ENCODE peak calls at places on chromosomes 11 and 22, in four cellular contexts. L is bronchial epithelial cell, V is HL-60, W is thoracic aorta. C is an unnamed sample.

GRCh38 chr22:44023404-44024287 is 456 bp upstream of the PARVB start:
- DNase-seq in L (no peak), V (no peak), W (no peak), C (peak; percentile 89)

GRCh38 chr11:8250446-8250845 is 13.2 kb downstream of the LMO1 start:
- DNase-seq in L (no peak), V (no peak), W (no peak), C (peak; percentile 65)

GRCh38 chr11:105132716-105133511 is 6.7 kb downstream of the CARD18 start:
- DNase-seq in L (peak; percentile 89), V (no peak), W (no peak), C (no peak)

GRCh38 chr22:32830473-32830872 is 29.0 kb downstream of the TIMP3 start:
- DNase-seq in L (no peak), V (no peak), W (no peak), C (peak; percentile 88)

GRCh38 chr11:72528121-72528520 is 93.8 kb upstream of the CLPB start:
- DNase-seq in L (no peak), V (no peak), W (no peak), C (no peak)

GRCh38 chr11:122746050-122746478 is 90.5 kb downstream of the UBASH3B start:
- DNase-seq in L (no peak), V (peak; percentile 85), W (no peak), C (no peak)

GRCh38 chr22:42436402-42436801 is 4.2 kb upstream of the NFAM1 start:
- DNase-seq in L (no peak), V (no peak), W (no peak), C (no peak)

GRCh38 chr22:41687901-41688364 is 734 bp downstream of the SNU13 start:
- DNase-seq in L (no peak), V (peak; percentile 45), W (no peak), C (peak; percentile 83)

GRCh38 chr11:67254768-67255167 is 11.5 kb upstream of the GRK2 start:
- DNase-seq in L (no peak), V (no peak), W (no peak), C (no peak)

GRCh38 chr22:38935023-38935422 is 22.4 kb upstream of the APOBEC3A start:
- DNase-seq in L (peak; percentile 50), V (no peak), W (no peak), C (no peak)

GRCh38 chr11:123183391-123184099 is 11.5 kb downstream of the CLMP start:
- DNase-seq in L (peak; percentile 60), V (no peak), W (no peak), C (no peak)

GRCh38 chr11:121429556-121429955 is 22.6 kb upstream of the SORL1 start:
- DNase-seq in L (no peak), V (no peak), W (no peak), C (no peak)

GRCh38 chr11:113779496-113779895 is at the start of gene CLDN25:
- DNase-seq in L (no peak), V (no peak), W (no peak), C (no peak)

GRCh38 chr11:113781682-113782081 is 2.1 kb downstream of the CLDN25 start:
- DNase-seq in L (peak; percentile 7), V (no peak), W (no peak), C (no peak)

GRCh38 chr11:113778111-113778910 is 1.3 kb upstream of the CLDN25 start:
- DNase-seq in L (peak; percentile 94), V (no peak), W (no peak), C (no peak)

GRCh38 chr11:113782134-113782533 is 2.5 kb downstream of the CLDN25 start:
- DNase-seq in L (no peak), V (no peak), W (no peak), C (no peak)
- H3K4me3 ChIP-seq in L (no peak overlapping the region), V (no peak overlapping the region), W (no peak overlapping the region), C (no peak overlapping the region)

GRCh38 chr11:124313849-124314248 is at the start of gene OR8D1:
- DNase-seq in L (no peak), V (no peak), W (no peak), C (no peak)

GRCh38 chr11:124311677-124312076 is 2.1 kb downstream of the OR8D1 start:
- DNase-seq in L (no peak), V (no peak), W (no peak), C (no peak)

GRCh38 chr11:124313131-124313530 is 618 bp downstream of the OR8D1 start:
- DNase-seq in L (no peak), V (no peak), W (no peak), C (no peak)

GRCh38 chr11:124310746-124311145 is 3.0 kb downstream of the OR8D1 start:
- DNase-seq in L (peak; percentile 4), V (no peak), W (no peak), C (no peak)

DNA sequence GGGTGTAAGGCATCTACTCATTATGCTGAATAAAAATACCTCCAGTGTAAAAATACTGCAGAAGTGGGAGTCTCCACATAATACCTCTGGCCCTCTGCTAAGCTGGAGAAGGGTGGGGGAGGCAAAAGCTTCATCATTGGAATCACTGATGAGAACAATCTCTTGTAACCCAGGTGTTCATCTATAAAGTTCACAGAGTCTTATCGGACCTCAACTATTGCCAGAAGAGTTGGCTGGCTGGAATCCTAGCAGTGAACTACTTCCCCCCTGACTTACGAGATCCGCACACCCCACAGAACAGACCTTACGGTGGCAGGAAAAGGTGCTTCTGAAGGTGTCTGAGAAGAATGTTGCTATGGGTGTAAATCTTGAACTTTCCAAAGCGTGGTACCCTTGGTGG is 2.5 kb downstream of the OR8D1 start:
- DNase-seq in L (no peak), V (no peak), W (no peak), C (no peak)
- TF ChIP-seq CTCF in L (no peak), V (no peak), W (no peak), C (no peak)

DNA sequence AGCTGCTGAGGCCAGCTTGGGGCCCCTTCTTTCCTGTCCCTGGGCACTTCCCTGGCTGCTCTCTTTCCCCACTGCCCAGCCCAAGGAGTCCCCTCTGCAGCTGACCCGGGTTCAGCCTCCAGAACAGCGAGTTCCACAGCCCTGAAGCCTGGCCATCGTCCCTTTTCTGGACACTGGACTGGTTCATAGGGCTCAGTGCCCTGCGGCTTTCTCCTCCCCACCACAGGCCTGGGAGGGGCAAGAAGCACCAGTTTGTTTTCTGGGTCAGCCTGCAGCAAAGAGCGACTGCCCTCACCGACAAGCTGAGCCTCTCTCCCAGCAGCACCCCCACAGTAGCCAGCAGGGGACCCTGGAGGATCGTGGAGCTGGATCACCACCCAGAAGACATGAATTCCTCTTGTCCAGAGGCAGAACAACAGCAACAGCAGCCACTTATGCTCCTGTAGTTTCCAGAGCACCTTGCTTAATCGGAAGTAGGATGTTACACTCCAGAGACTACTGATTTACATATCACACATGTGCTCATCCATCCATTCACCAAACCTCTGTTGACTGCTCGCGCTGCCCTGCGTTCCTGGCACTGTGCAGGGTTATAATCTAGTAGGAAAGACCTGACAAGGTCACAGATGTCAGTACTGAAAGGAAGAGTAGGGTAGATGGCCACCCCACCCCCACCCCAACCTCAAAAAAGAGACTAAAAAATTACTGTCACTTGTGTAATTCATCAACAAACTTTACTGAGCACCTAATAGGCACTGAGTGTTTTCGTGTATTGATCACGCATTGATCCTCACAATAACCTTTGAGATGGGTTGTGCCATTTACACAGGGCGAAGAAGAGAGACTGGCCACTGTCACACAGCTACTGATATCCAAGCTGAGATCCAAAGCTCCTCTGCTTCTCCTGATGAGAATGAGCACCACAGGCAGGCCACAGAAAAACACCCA is 13.0 kb upstream of the CXCR5 start:
- DNase-seq in L (no peak), V (no peak), W (no peak), C (peak; percentile 83)
- H3K4me3 ChIP-seq in L (no peak overlapping the region), V (peak overlapping the region; percentile 12), W (peak overlapping the region; percentile 52), C (peak overlapping the region; percentile 25)

DNA sequence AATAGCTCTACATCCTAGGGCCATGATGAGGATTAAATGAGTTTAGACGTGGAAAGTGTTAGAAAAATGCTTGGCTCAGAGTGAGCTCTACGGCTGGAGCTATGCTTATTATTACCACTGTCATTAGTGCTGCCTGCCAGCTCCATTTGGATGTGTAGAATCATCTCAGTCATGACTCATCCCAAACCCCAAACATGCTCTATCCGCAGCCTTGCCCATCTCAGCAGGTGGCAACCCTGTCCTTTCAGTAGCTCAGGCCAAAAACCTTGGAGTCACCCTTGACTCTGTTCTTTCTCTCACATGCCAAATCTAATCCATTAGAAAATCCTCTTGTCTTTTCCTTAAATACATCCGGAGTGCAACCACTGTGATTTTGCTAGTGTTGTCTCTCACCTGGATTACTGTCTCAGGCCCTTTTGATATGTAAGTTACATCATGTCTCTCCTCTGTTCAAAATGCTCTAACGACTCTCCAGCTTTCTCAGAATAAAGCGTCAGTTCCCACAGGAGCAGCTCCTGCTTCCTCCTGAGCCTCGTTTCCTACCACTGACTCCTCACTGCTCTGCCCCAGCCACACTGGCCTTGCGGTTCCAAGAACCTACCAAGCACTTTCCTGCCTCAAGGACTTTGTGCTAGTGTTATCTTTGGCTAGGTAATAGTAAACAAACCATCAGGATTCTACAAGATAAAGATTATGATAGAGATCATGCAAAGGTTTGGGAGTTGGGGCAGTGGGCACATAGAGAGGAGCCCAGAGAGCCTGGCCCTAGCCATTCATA is 10.5 kb upstream of the CHRM1 start:
- DNase-seq in L (no peak), V (no peak), W (no peak), C (no peak)
- TF ChIP-seq CTCF in L (no peak), V (no peak), W (no peak), C (no peak)

GRCh38 chr11:86575927-86576326 is 96.5 kb downstream of the ME3 start:
- DNase-seq in L (no peak), V (no peak), W (no peak), C (no peak)
- H3K4me3 ChIP-seq in L (no peak overlapping the region), V (no peak overlapping the region), W (no peak overlapping the region), C (no peak overlapping the region)

DNA sequence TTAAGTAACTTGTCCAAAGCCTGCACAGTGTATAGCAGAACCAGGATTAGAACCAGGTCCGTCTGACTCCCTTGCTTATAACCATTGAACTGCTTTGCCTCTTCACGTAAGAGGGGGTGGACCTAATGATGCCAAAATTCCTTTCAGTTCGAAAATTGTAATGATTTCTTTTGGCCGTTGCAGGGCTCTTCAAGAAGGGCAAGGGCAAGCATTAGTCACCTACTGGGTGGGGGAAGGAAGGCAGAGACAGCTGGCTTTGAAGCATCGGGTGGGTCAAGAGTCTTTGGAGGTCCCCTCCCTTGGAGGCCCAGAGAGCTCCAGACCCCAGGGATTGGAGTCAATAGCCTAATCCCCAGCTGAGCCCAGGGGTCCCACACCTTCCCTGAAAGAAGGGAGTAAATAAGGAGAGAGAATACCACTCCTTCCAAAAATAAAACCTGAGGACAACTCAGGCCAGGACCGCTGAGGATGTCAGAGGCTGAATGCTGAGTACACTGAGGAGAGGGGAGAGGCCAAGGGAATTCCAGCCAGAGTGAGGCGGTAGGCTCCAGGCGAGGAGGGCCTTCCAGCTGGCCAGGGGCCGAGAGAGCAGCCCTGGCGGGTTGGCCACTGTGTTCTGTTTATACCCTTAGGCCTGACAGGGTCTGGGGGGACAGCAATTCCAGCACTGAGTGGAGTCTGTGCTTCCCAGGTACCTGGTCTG is 14.1 kb downstream of the CREB3L1 start:
- DNase-seq in L (no peak), V (no peak), W (no peak), C (no peak)
- TF ChIP-seq CTCF in L (no peak), V (no peak), W (no peak), C (no peak)

C was measured in spleen.